ENCODE peak calls at places on chromosomes 5 and 9, in six cellular contexts. Q is A549, W is K562, L is GM12878, X is HepG2, G is endothelial cell of umbilical vein. C is an unnamed sample.

GRCh38 chr5:74149395-74149794 is 491.1 kb downstream of the ENC1 start:
- DNase-seq in Q (peak), W (no peak), L (no peak), X (no peak), G (peak), C (peak)

GRCh38 chr5:154482528-154483449 is 4.8 kb upstream of the HAND1 start:
- DNase-seq in Q (no peak), W (peak), L (no peak), X (no peak), G (no peak), C (no peak)

GRCh38 chr9:130884542-130885421 is 11.8 kb downstream of the QRFP start:
- DNase-seq in Q (no peak), W (no peak), L (no peak), X (no peak), G (no peak), C (no peak)

GRCh38 chr9:10232352-10232930 is 380.4 kb downstream of the PTPRD start:
- DNase-seq in Q (no peak), W (no peak), L (no peak), X (no peak), G (peak), C (peak)

GRCh38 chr5:103060414-103060954 is 59.5 kb downstream of the GIN1 start:
- DNase-seq in Q (no peak), W (no peak), L (no peak), X (no peak), G (no peak), C (no peak)

GRCh38 chr5:52598954-52599353 is 188.8 kb upstream of the ITGA1 start:
- DNase-seq in Q (no peak), W (no peak), L (no peak), X (no peak), G (no peak), C (no peak)

GRCh38 chr5:133969654-133970324 is 1.4 kb upstream of the C5orf15 start:
- DNase-seq in Q (peak), W (peak), L (peak), X (peak), G (no peak), C (peak)

GRCh38 chr5:102627311-102627710 is 127.8 kb upstream of the PAM start:
- DNase-seq in Q (no peak), W (no peak), L (no peak), X (no peak), G (peak), C (no peak)

GRCh38 chr9:88477300-88477751 is 57.7 kb upstream of the NXNL2 start:
- DNase-seq in Q (no peak), W (no peak), L (peak), X (no peak), G (no peak), C (no peak)

GRCh38 chr9:18666987-18667772 is 193.2 kb downstream of the ADAMTSL1 start:
- DNase-seq in Q (no peak), W (no peak), L (no peak), X (no peak), G (no peak), C (no peak)

GRCh38 chr5:143536364-143536763 is 132.9 kb upstream of the NR3C1 start:
- DNase-seq in Q (peak), W (no peak), L (no peak), X (peak), G (peak), C (no peak)

DNA sequence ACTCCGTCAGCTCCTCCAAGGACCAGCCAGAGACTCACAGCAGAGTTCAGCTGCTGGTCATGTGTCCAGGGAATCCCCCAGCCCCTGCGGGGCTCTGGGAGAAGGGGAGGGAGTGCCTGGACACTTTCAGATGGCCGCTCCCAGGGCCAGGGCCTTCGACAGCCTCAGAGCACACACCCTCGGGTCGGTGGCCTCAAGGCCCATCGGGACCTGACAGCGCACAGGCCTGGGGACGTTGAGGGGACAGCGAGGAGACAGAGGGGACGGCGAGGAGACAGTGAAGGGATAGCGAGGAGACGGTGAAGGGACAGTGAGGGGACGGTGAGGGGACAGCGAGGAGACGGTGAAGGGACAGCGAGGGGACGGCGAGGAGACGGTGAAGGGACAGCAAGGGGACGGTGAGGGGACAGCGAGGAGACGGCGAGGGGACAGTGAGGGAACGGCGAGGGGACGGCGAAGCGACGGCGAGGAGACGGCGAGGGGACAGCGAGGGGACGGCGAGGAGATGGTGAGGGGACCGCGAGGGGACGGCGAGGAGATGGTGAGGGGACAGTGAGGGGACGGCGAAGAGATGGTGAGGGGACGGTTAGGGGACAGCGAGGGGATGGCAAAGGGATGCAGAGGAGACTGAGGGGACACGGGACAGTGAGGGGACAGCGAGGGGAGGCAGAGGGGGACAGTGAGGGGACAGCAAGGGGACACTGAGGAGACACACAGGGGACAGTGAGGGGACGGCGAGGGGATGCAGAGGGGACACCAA is 47.3 kb downstream of the SLC12A7 start:
- DNase-seq in Q (no peak), W (no peak), L (no peak), X (no peak), G (no peak), C (no peak)
- H3K4me3 ChIP-seq in Q (no peak), W (no peak), L (no peak), X (no peak), G (no peak), C (no peak)

DNA sequence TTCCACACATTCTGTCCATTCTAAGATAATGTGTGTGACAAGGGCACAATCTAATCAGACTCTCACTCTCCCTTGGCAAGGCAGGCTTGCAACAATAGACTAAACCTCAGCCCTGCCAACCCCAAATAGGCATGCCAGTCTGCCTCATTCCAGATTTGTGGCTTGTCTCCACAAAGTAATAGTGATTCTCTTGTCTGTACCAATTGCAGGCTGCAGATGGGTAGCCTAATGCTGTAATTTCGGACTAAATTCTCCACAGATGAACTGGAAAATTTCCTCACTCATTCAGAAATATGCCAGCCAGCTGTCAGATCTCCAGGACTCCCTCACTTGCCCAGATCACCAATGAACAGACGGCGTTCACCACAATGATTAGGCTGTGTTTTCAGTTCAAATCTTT is 413.6 kb downstream of the ELAVL2 start:
- DNase-seq in Q (no peak), W (no peak), L (no peak), X (no peak), G (no peak), C (no peak)
- TF ChIP-seq MYC in Q (no peak), W (no peak), L (no peak), X (no peak), G (no peak), C (no peak)

GRCh38 chr5:34959323-34959722 is 30.0 kb downstream of the DNAJC21 start:
- DNase-seq in Q (no peak), W (peak), L (peak), X (no peak), G (no peak), C (peak)

GRCh38 chr5:34957299-34957698 is 27.9 kb downstream of the DNAJC21 start:
- DNase-seq in Q (no peak), W (no peak), L (no peak), X (no peak), G (no peak), C (no peak)

GRCh38 chr5:34957857-34958690 is 28.7 kb downstream of the DNAJC21 start:
- DNase-seq in Q (peak), W (peak), L (no peak), X (peak), G (peak), C (peak)
- TF ChIP-seq MAX in Q (no peak), W (no peak), L (no peak), X (no peak), G (no peak), C (no peak)

GRCh38 chr9:119257592-119257991 is 111.6 kb downstream of the BRINP1 start:
- DNase-seq in Q (no peak), W (no peak), L (no peak), X (no peak), G (no peak), C (no peak)
- H3K4me3 ChIP-seq in Q (no peak), W (no peak), L (no peak), X (no peak), G (no peak), C (no peak)